ENCODE peak calls at places on chromosomes 6 and 20, in five cellular contexts. R is pancreas, W is GM23338, P is K562, T is endothelial cell of umbilical vein. F is an unnamed sample. For H3K36me3 and H3K4me1, the result is how much of the 10 kb centered on the place peaks cover.

GRCh38 chr6:30889138-30889885 is 5.0 kb downstream of the DDR1 start:
- DNase-seq in T (no peak), R (no peak), W (no peak), P (no peak), F (no peak)

GRCh38 chr6:85157266-85157665 is 292.6 kb upstream of the NT5E start:
- DNase-seq in T (no peak), P (no peak), R (no peak), W (no peak), F (no peak)

GRCh38 chr6:5082487-5083306 is 2.4 kb upstream of the PPP1R3G start:
- DNase-seq in R (no peak), T (no peak), P (no peak), W (no peak), F (no peak)

GRCh38 chr6:118485601-118486550 is 62.2 kb upstream of the PLN start:
- DNase-seq in R (no peak), W (no peak), P (no peak), T (no peak), F (no peak)

GRCh38 chr6:136609878-136610706 is 59.9 kb upstream of the MAP7 start:
- DNase-seq in P (peak), T (peak), R (no peak), W (peak), F (peak)

GRCh38 chr20:20630551-20630950 is 81.9 kb downstream of the RALGAPA2 start:
- DNase-seq in P (no peak), R (no peak), W (no peak), T (no peak), F (no peak)

GRCh38 chr6:169589293-169589692 is 112.5 kb downstream of the WDR27 start:
- DNase-seq in W (no peak), R (no peak), T (peak), P (no peak), F (peak)

GRCh38 chr6:135182993-135183531 is 2.0 kb downstream of the MYB start:
- DNase-seq in T (no peak), W (peak), P (peak), R (peak), F (peak)

GRCh38 chr6:134495203-134495892 is 177.4 kb upstream of the SGK1 start:
- DNase-seq in W (no peak), P (no peak), T (no peak), R (no peak), F (no peak)

GRCh38 chr20:10898555-10898954 is 224.8 kb upstream of the JAG1 start:
- DNase-seq in R (no peak), W (no peak), P (no peak), T (no peak), F (no peak)

GRCh38 chr6:158646023-158646888 is 1.7 kb upstream of the DYNLT1 start:
- DNase-seq in R (no peak), W (no peak), T (no peak), P (no peak), F (peak)

GRCh38 chr20:2402271-2402980 is 21.7 kb downstream of the TGM6 start:
- DNase-seq in P (no peak), T (peak), W (peak), R (no peak), F (peak)

GRCh38 chr6:107695061-107695715 is 128.9 kb downstream of the SCML4 start:
- DNase-seq in T (no peak), R (no peak), W (no peak), P (no peak), F (no peak)

GRCh38 chr6:18277181-18278006 is 13.1 kb upstream of the DEK start:
- DNase-seq in R (peak), T (no peak), P (no peak), W (peak), F (no peak)

DNA sequence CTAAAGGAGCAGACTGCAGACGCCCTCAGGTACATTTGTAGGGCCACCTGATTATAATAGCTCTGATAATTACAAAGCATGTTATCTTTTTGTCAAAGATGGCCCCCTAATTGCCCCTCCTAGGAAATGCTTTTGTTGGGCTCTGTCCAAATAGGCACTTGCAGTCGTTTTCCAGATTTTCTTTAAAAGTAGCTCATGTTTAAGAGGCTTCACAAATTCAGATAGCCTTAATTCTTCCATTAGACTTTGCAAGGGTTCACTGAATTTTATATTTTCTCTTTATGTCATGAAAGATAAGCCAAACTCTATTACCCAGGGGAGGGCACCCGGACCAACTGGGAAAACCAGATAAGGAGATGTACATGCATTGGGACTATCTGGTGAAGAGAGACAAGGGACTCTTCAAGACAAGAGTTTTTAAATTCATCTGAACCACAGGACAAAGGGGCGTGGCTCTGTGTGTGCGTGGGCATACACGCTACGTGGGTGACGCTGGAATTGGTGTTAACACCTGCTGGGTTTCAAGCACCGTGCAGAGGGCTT is 95.6 kb downstream of the TOX2 start:
- DNase-seq in R (no peak), P (peak), T (no peak), W (no peak), F (no peak)
- H3K36me3 ChIP-seq in R (under half), P (under half), T (under half), W (under half), F (under half)

DNA sequence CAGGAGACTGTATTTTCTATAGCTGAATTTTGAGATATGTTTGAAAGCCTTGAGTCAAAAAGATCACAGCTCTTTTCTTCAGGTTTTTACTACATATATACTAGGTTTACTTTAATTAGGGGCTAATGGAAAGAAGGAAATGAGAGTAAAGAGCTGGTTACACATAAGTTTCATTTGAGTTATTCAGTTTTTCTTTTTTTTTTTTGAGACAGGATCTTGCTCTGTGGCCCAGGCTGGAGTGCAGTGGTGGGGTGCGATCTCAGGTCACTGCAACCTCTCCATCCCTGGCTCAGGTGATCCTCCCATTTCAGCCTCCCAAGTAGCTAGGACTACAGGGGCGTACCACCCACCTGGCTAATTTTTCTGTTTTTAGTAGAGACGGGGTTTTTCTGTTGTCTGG is 4.8 kb downstream of the ARFGEF2 start:
- DNase-seq in W (no peak), R (no peak), T (no peak), P (no peak), F (no peak)
- H3K4me1 ChIP-seq in W (under half), R (under half), T (half or more), P (under half), F (under half)

DNA sequence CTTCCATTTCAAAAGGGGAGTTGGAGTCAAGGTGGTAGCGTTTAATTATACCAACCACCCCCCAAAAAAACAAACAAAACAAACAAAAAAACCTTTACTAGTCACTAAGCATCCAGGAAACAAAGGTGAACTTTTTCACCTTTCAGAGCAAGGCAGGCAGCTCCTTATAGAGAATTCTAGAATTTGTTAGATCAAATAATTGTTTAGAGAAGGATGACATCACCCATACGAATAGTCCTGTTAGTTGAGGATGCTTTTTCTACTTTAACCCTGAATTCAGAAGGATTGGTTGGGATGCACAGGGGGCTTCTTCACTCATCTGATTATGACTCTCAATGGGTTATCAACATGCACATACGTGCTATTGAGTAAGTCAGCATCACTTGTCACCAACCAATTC is 44.3 kb downstream of the GNAS start:
- DNase-seq in W (no peak), R (no peak), T (no peak), P (no peak), F (no peak)
- H3K36me3 ChIP-seq in W (under half), R (under half), T (under half), P (half or more), F (under half)

DNA sequence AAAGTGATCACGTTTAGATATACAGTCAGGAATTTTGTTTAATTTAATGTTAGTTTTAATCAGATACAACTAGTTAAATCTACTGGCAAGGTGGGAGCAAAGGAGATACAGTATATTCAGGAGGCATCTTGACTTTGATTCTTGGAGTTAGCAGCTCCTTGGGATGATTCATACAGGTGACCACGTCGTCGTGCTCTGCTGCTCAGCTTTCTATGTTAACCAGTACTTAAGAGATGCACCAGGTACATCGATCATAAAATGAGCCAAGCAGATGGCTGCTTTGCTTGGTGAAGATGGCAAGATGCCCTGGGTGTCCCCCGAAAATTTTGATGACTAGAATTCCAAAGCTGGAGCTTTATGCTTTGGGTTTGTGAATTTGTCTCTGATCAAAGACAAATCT is 64.7 kb downstream of the TBC1D7 start:
- DNase-seq in P (no peak), R (no peak), W (no peak), T (no peak), F (no peak)
- H3K4me1 ChIP-seq in P (under half), R (under half), W (under half), T (under half), F (under half)

DNA sequence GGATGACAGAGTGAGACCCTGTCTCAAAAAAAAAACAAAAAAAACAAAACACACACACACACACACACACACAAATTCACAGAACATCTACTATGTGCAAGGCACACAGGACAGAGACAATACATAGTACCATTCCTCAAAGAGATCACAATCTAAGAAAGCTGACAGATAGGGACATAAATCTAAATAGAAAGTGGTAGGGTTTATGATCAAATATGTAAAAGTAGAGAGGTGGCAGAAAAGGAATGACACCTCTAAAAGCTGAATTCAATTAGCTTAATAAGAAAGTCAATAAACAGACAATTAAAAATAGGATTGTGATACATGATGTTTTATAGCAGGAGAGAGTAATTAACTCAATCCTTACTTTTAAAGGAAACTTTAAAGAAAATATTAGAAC is 41.5 kb downstream of the USP45 start:
- DNase-seq in P (no peak), T (no peak), R (no peak), W (no peak), F (no peak)
- H3K36me3 ChIP-seq in P (under half), T (under half), R (under half), W (under half), F (under half)

DNA sequence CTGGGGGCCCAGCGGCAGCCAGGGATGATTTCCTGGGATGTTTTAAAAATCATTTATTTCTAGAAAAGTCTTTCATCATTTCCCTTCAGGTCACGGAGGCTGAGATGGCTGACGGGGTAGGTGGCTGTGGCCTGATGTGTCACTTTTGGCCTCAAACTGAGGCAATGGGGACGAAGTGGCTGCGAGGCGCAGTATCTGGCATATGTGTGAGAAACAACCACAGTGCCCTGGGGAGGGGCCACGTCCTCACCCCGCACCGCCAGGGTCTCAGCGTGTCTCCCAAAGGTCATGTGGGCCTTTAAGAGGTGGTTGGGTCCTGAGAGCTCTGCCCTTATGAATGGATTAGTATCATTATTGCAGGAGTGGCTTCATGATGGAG is 120.0 kb downstream of the CEBPB start:
- DNase-seq in R (no peak), T (no peak), P (no peak), W (no peak), F (no peak)
- H3K4me1 ChIP-seq in R (under half), T (under half), P (under half), W (under half), F (under half)

DNA sequence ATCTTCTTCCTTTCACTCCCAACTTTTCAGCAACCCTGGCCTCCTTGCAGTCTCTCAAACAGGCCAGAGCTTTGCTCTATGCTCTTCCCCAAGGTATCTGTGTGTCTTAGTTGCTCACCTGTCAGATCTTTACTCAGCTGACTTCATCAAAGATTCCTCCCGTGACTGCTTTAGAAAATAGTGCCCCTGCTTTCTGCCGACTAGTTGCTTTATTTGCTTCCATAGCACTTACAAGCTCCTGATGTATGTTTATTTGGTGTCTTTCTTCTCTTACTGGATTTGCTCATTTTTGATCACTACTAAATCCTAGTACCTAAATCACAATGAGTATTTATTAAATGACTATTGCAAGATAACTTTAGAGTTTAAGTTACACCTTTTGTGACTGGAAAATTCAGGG is 5.9 kb downstream of the NDUFAF5 start:
- DNase-seq in T (no peak), W (no peak), R (no peak), P (no peak), F (no peak)
- H3K36me3 ChIP-seq in T (under half), W (under half), R (under half), P (half or more), F (under half)

GRCh38 chr6:160462116-160462515 is 113.9 kb downstream of the SLC22A3 start:
- DNase-seq in R (no peak), P (no peak), W (no peak), T (peak), F (no peak)
- H3K4me1 ChIP-seq in R (under half), P (under half), W (under half), T (under half), F (under half)

GRCh38 chr20:1124416-1124815 is 6.0 kb downstream of the PSMF1 start:
- DNase-seq in R (no peak), W (no peak), P (no peak), T (no peak), F (no peak)
- H3K36me3 ChIP-seq in R (under half), W (under half), P (half or more), T (under half), F (under half)

F was measured in small intestine.